ENCODE peak calls at places on chromosomes 12 and 14, in four cellular contexts. R is mesendoderm, P is H1, O is trophoblast cell. Y is an unnamed sample. For H3K79me2, the result is how much of the 10 kb centered on the place peaks cover.

GRCh38 chr12:121861549-121862254 is 3.0 kb upstream of the HPD start:
- DNase-seq in P (no peak), R (peak), O (peak), Y (no peak)

GRCh38 chr12:47282206-47282605 is 202.4 kb upstream of the AMIGO2 start:
- DNase-seq in P (no peak), R (no peak), O (peak), Y (no peak)

GRCh38 chr12:14769837-14770494 is 33.3 kb downstream of the WBP11 start:
- DNase-seq in R (peak), O (peak), P (peak), Y (peak)

GRCh38 chr12:2664721-2665577 is 129.8 kb upstream of the FKBP4 start:
- DNase-seq in O (no peak), R (no peak), P (no peak), Y (peak)

GRCh38 chr14:51086044-51086443 is 8.9 kb downstream of the TRIM9 start:
- DNase-seq in R (no peak), P (no peak), O (no peak), Y (no peak)

GRCh38 chr14:73462078-73462715 is 3.9 kb upstream of the NUMB start:
- DNase-seq in P (no peak), R (peak), O (no peak), Y (no peak)

GRCh38 chr12:10909462-10909861 is at the start of gene TAS2R13:
- DNase-seq in P (no peak), O (no peak), R (no peak), Y (no peak)

GRCh38 chr12:54549774-54550451 is 512 bp downstream of the PDE1B start:
- DNase-seq in R (peak), O (no peak), P (no peak), Y (no peak)

GRCh38 chr14:105471823-105472495 is 2.7 kb upstream of the CRIP2 start:
- DNase-seq in P (no peak), R (no peak), O (peak), Y (no peak)

GRCh38 chr14:99252940-99253868 is 18.8 kb downstream of the BCL11B start:
- DNase-seq in O (no peak), R (no peak), P (no peak), Y (no peak)

GRCh38 chr12:33536431-33536830 is 96.8 kb upstream of the SYT10 start:
- DNase-seq in R (no peak), P (no peak), O (no peak), Y (no peak)

GRCh38 chr12:24111101-24111500 is 161.6 kb upstream of the SOX5 start:
- DNase-seq in R (no peak), P (no peak), O (peak), Y (no peak)
- H3K4ac ChIP-seq in R (no peak), P (no peak), O (no peak), Y (no peak)

GRCh38 chr14:85620937-85621336 is 91.0 kb downstream of the FLRT2 start:
- DNase-seq in R (no peak), O (no peak), P (no peak), Y (no peak)

GRCh38 chr14:85618978-85619377 is 89.0 kb downstream of the FLRT2 start:
- DNase-seq in P (no peak), R (no peak), O (no peak), Y (no peak)

GRCh38 chr14:85622986-85623385 is 93.0 kb downstream of the FLRT2 start:
- DNase-seq in O (no peak), R (no peak), P (no peak), Y (no peak)

GRCh38 chr14:85619866-85620265 is 89.9 kb downstream of the FLRT2 start:
- DNase-seq in P (no peak), R (peak), O (no peak), Y (no peak)

GRCh38 chr14:85622106-85622505 is 92.2 kb downstream of the FLRT2 start:
- DNase-seq in P (no peak), R (no peak), O (peak), Y (no peak)
- H3K79me2 ChIP-seq in P (under half), R (under half), O (under half), Y (under half)

GRCh38 chr12:75996907-75997447 is 34.6 kb downstream of the PHLDA1 start:
- DNase-seq in P (no peak), O (no peak), R (no peak), Y (no peak)
- H2BK5ac ChIP-seq in P (no peak), O (no peak), R (no peak), Y (no peak)

GRCh38 chr14:44963775-44964380 is 1.9 kb downstream of the TOGARAM1 start:
- DNase-seq in R (peak), P (no peak), O (no peak), Y (no peak)
- H3K4ac ChIP-seq in R (no peak), P (no peak), O (peak), Y (no peak)

GRCh38 chr12:6231359-6232268 is 31.4 kb downstream of the CD9 start:
- DNase-seq in R (no peak), O (no peak), P (no peak), Y (no peak)

GRCh38 chr12:6228535-6229223 is 28.5 kb downstream of the CD9 start:
- DNase-seq in R (no peak), P (no peak), O (no peak), Y (no peak)

GRCh38 chr12:6229224-6229748 is 29.1 kb downstream of the CD9 start:
- DNase-seq in P (no peak), R (no peak), O (peak), Y (no peak)

GRCh38 chr12:6230321-6231110 is 30.3 kb downstream of the CD9 start:
- DNase-seq in R (no peak), P (no peak), O (no peak), Y (no peak)

DNA sequence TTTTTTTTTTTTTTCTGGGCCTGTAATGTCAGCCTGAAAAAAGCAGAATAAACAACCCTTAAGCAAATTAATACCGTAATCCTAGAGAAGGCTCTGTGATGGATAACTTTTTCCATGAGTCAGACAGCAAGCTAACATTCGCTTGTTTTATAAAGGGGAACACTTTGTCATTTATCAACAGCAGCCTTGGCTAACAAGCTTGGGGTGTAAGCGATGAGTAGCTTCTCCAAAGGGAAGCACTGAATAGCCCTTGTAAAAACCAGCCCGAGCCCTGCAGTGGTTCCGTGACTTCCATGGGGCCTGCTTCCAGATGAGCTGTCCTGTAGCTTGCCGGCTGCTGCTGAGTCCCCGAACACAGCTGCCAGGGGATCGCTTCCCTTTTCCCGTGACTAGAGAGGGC is 29.6 kb downstream of the CD9 start:
- DNase-seq in R (no peak), P (no peak), O (peak), Y (no peak)
- H3K79me2 ChIP-seq in R (under half), P (under half), O (under half), Y (under half)

DNA sequence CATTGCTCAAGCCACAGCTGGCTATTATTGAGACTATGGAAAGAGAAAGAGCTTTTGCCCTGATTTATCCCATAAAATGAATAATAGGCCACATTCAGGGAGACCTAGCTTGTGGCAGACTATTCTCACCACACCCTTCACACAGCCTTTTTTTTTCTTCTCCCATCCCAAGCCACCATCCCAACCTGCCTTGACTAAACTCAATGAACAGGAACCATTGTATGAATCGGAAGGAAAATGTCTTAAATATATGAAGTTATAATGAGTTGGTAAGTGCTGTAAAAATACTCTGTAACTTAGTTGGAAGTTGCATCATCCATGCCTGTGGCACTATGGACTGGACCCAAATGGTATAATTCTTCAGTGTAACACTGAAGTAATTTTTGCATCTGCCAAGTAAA is 338.4 kb downstream of the RAD51B start:
- DNase-seq in R (no peak), O (no peak), P (no peak), Y (no peak)
- H2BK5ac ChIP-seq in R (no peak), O (no peak), P (peak), Y (no peak)

DNA sequence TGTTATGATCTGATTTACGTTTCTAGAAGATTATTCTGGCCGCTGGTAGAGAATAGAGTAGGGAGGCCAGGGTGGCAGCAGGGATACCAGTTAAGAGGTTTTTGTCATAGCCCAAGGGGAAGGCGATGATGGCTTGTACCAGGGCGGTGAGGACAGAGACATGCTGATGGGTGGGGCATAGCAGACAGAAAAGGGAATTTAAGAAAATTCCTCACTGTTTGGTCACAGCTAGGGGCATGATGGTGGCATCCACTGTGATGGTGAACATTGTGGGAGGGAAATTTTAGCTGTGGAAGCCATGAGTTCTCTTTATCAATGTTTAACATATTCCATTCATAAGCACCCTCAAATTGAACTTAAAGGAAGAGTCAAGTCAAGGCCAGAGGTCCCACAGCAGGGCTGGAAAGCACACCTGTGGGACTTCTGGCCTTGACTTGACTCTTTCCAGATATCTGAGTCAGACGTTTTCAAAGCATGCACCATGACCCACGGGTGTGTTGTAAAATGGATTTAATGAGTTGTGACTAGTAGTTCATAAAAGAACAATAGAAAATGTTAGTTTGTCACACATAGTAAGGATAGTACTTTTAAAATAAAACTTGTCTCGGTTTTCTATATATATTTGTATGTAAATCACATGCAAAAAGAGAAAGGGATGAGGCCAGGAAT is 134.7 kb downstream of the CHST11 start:
- DNase-seq in O (peak), R (no peak), P (no peak), Y (no peak)
- H3K4ac ChIP-seq in O (no peak), R (no peak), P (no peak), Y (no peak)

Y was measured in H9.